ENCODE peak calls at places on chromosome 17, in four cellular contexts. One of them, this sample, is unnamed.

GRCh38 chr17:18356624-18357023 is 6.7 kb downstream of the SHMT1 start:
- DNase-seq in sigmoid colon: peak; percentile 81
- DNase-seq in breast epithelium: no peak
- DNase-seq in ovary: no peak
- DNase-seq in this sample: peak; percentile 79

GRCh38 chr17:49779730-49780220 is 8.7 kb upstream of the KAT7 start:
- DNase-seq in sigmoid colon: no peak
- DNase-seq in ovary: no peak
- DNase-seq in breast epithelium: no peak
- DNase-seq in this sample: no peak

GRCh38 chr17:64747938-64748540 is 85.9 kb upstream of the SMURF2 start:
- DNase-seq in ovary: no peak
- DNase-seq in breast epithelium: no peak
- DNase-seq in sigmoid colon: no peak
- DNase-seq in this sample: no peak

GRCh38 chr17:35766489-35766877 is 5.8 kb downstream of the C17orf50 start:
- DNase-seq in breast epithelium: no peak
- DNase-seq in ovary: no peak
- DNase-seq in sigmoid colon: no peak
- DNase-seq in this sample: peak; percentile 40

GRCh38 chr17:28335959-28336871 is 654 bp downstream of the TNFAIP1 start:
- DNase-seq in breast epithelium: peak; percentile 73
- DNase-seq in sigmoid colon: peak; percentile 71
- DNase-seq in ovary: peak; percentile 66
- DNase-seq in this sample: peak; percentile 77

GRCh38 chr17:18981642-18982424 is 22.7 kb downstream of the FAM83G start:
- DNase-seq in ovary: no peak
- DNase-seq in breast epithelium: no peak
- DNase-seq in sigmoid colon: no peak
- DNase-seq in this sample: peak; percentile 74

GRCh38 chr17:8056232-8056975 is 17.5 kb downstream of the ALOX15B start:
- DNase-seq in ovary: peak; percentile 8
- DNase-seq in breast epithelium: no peak
- DNase-seq in sigmoid colon: peak; percentile 75
- DNase-seq in this sample: no peak

GRCh38 chr17:41265078-41265477 is at the start of gene KRTAP9-6:
- DNase-seq in ovary: no peak
- DNase-seq in sigmoid colon: no peak
- DNase-seq in breast epithelium: no peak
- DNase-seq in this sample: no peak

GRCh38 chr17:1532836-1533602 is 16.6 kb upstream of the INPP5K start:
- DNase-seq in sigmoid colon: no peak
- DNase-seq in breast epithelium: no peak
- DNase-seq in ovary: no peak
- DNase-seq in this sample: no peak

GRCh38 chr17:17994271-17994670 is 21.6 kb downstream of the DRC3 start:
- DNase-seq in breast epithelium: no peak
- DNase-seq in sigmoid colon: no peak
- DNase-seq in ovary: peak; percentile 62
- DNase-seq in this sample: no peak

GRCh38 chr17:51154176-51154575 is 817 bp downstream of the NME1 start:
- DNase-seq in breast epithelium: no peak
- DNase-seq in ovary: no peak
- DNase-seq in sigmoid colon: no peak
- DNase-seq in this sample: no peak

GRCh38 chr17:41331606-41332005 is 16.1 kb upstream of the KRTAP17-1 start:
- DNase-seq in ovary: no peak
- DNase-seq in breast epithelium: no peak
- DNase-seq in sigmoid colon: no peak
- DNase-seq in this sample: no peak

GRCh38 chr17:42285346-42286050 is 2.8 kb upstream of the STAT5A start:
- DNase-seq in sigmoid colon: peak; percentile 52
- DNase-seq in breast epithelium: no peak
- DNase-seq in ovary: peak; percentile 14
- DNase-seq in this sample: peak; percentile 38

GRCh38 chr17:49496183-49496865 is 1.2 kb downstream of the NGFR start:
- DNase-seq in ovary: peak; percentile 87
- DNase-seq in sigmoid colon: peak; percentile 89
- DNase-seq in breast epithelium: peak; percentile 79
- DNase-seq in this sample: peak; percentile 84

GRCh38 chr17:1896243-1897163 is 66.7 kb downstream of the RPA1 start:
- DNase-seq in ovary: peak; percentile 9
- DNase-seq in breast epithelium: no peak
- DNase-seq in sigmoid colon: no peak
- DNase-seq in this sample: no peak

GRCh38 chr17:55795098-55795497 is 44.2 kb downstream of the PCTP start:
- DNase-seq in ovary: no peak
- DNase-seq in breast epithelium: no peak
- DNase-seq in sigmoid colon: no peak
- DNase-seq in this sample: no peak

GRCh38 chr17:20217677-20218076 is 208.5 kb downstream of the SPECC1 start:
- DNase-seq in sigmoid colon: no peak
- DNase-seq in breast epithelium: no peak
- DNase-seq in ovary: no peak
- DNase-seq in this sample: no peak

GRCh38 chr17:61072648-61073047 is 327.0 kb upstream of the TBX2 start:
- DNase-seq in ovary: no peak
- DNase-seq in breast epithelium: no peak
- DNase-seq in sigmoid colon: no peak
- DNase-seq in this sample: no peak

GRCh38 chr17:76353004-76353598 is 615 bp downstream of the PRPSAP1 start:
- DNase-seq in ovary: peak; percentile 50
- DNase-seq in sigmoid colon: peak; percentile 68
- DNase-seq in breast epithelium: no peak
- DNase-seq in this sample: peak; percentile 53

GRCh38 chr17:12545877-12546513 is 119.7 kb upstream of the MYOCD start:
- DNase-seq in ovary: peak; percentile 46
- DNase-seq in breast epithelium: no peak
- DNase-seq in sigmoid colon: no peak
- DNase-seq in this sample: no peak

GRCh38 chr17:37791434-37791833 is 46.6 kb upstream of the HNF1B start:
- DNase-seq in sigmoid colon: no peak
- DNase-seq in breast epithelium: no peak
- DNase-seq in ovary: no peak
- DNase-seq in this sample: no peak

GRCh38 chr17:48624544-48625501 is 1.3 kb downstream of the HOXB9 start:
- DNase-seq in ovary: no peak
- DNase-seq in breast epithelium: no peak
- DNase-seq in sigmoid colon: no peak
- DNase-seq in this sample: no peak

GRCh38 chr17:47968836-47969235 is 2.1 kb upstream of the CDK5RAP3 start:
- DNase-seq in sigmoid colon: no peak
- DNase-seq in breast epithelium: no peak
- DNase-seq in ovary: no peak
- DNase-seq in this sample: no peak

GRCh38 chr17:49787932-49788442 is 494 bp upstream of the KAT7 start:
- DNase-seq in sigmoid colon: no peak
- DNase-seq in breast epithelium: no peak
- DNase-seq in ovary: no peak
- DNase-seq in this sample: no peak

GRCh38 chr17:13864551-13864950 is 204.8 kb upstream of the COX10 start:
- DNase-seq in breast epithelium: no peak
- DNase-seq in ovary: no peak
- DNase-seq in sigmoid colon: no peak
- DNase-seq in this sample: no peak

GRCh38 chr17:40915721-40916256 is 21.7 kb downstream of the KRT23 start:
- DNase-seq in ovary: no peak
- DNase-seq in breast epithelium: no peak
- DNase-seq in sigmoid colon: no peak
- DNase-seq in this sample: no peak

GRCh38 chr17:2337811-2338657 is 733 bp downstream of the SGSM2 start:
- DNase-seq in breast epithelium: peak; percentile 83
- DNase-seq in ovary: peak; percentile 80
- DNase-seq in sigmoid colon: peak; percentile 83
- DNase-seq in this sample: peak; percentile 66

GRCh38 chr17:57988301-57989010 is 402 bp upstream of the VEZF1 start:
- DNase-seq in ovary: peak; percentile 85
- DNase-seq in breast epithelium: peak; percentile 66
- DNase-seq in sigmoid colon: peak; percentile 90
- DNase-seq in this sample: peak; percentile 80
- TF ChIP-seq POLR2A in ovary: no peak
- TF ChIP-seq POLR2A in breast epithelium: no peak
- TF ChIP-seq POLR2A in sigmoid colon: peak; percentile 8
- TF ChIP-seq POLR2A in this sample: no peak

GRCh38 chr17:22435231-22435974 is 743.1 kb downstream of the KCNJ18 start:
- DNase-seq in sigmoid colon: no peak
- DNase-seq in breast epithelium: no peak
- DNase-seq in ovary: no peak
- DNase-seq in this sample: no peak
- H3K9me3 ChIP-seq in sigmoid colon: no peaks in the 10 kb centered on the region
- H3K9me3 ChIP-seq in breast epithelium: peaks cover 5% of the 10 kb centered on the region
- H3K9me3 ChIP-seq in ovary: no peaks in the 10 kb centered on the region
- H3K9me3 ChIP-seq in this sample: no peaks in the 10 kb centered on the region

GRCh38 chr17:3917391-3917931 is 1.2 kb upstream of the P2RX1 start:
- DNase-seq in ovary: peak; percentile 89
- DNase-seq in breast epithelium: no peak
- DNase-seq in sigmoid colon: no peak
- DNase-seq in this sample: peak; percentile 69

GRCh38 chr17:3915642-3916012 is 638 bp downstream of the P2RX1 start:
- DNase-seq in ovary: no peak
- DNase-seq in breast epithelium: no peak
- DNase-seq in sigmoid colon: no peak
- DNase-seq in this sample: no peak

GRCh38 chr17:3916825-3917224 is 560 bp upstream of the P2RX1 start:
- DNase-seq in sigmoid colon: no peak
- DNase-seq in ovary: no peak
- DNase-seq in breast epithelium: no peak
- DNase-seq in this sample: no peak

GRCh38 chr17:3914319-3914685 is 2.0 kb downstream of the P2RX1 start:
- DNase-seq in sigmoid colon: no peak
- DNase-seq in ovary: no peak
- DNase-seq in breast epithelium: no peak
- DNase-seq in this sample: no peak

DNA sequence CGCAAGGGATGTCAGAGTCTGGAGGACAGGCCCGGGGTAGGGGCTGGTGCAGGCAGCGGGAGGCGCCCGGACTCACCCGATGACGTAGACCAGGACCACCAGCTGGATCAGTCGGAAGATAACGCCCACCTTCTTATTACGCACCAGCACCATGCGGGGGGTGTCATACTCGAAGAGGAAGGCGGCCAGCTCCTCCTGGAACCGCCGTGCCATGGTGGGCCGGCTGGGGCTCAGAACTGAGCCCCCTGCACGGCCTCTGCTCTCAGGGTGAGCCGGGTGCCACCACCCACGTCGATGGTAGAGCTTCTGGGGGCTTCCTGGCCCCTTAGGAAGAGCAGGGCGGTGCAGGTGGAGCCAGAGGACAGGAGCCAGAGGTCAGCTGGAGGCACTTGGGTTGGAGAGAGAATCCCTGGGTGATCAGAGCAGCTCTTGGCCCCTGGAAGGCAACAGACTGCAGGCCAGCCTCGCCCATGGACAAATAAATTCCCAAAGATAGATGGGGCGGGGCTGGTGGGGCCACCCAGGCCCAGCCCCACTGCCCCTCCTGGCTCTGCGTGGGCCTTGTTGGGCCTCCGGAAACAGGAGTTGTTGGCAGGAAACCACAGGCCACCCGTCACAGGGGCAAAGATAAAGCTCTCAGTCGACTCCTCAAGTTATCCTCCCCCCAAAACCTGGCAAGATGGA is at the start of gene P2RX1:
- DNase-seq in ovary: peak; percentile 57
- DNase-seq in breast epithelium: no peak
- DNase-seq in sigmoid colon: no peak
- DNase-seq in this sample: no peak
- H3K4me3 ChIP-seq in ovary: no peak within 1 kb of the TSS
- H3K4me3 ChIP-seq in breast epithelium: peak within 1 kb of the TSS; percentile 19
- H3K4me3 ChIP-seq in sigmoid colon: peak within 1 kb of the TSS; percentile 37
- H3K4me3 ChIP-seq in this sample: no peak within 1 kb of the TSS

DNA sequence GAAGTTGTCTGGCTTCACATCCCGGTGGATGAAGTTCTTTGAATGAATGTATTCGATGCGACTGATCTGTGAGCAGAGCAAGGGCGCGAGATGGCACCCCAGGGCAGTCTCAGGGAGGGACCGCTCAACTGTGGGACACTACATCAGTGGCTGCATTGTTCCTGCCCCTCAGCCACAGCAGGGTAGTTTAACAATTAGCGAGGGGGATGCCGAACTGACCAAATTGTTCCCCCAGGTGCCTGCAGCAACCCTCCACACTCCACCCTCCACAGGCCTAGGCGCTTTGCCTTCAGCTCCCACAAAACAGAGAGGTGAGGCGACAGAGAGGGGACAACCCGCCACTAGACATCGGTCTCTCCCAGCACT is 20.3 kb downstream of the CSNK1D start:
- DNase-seq in ovary: no peak
- DNase-seq in sigmoid colon: no peak
- DNase-seq in breast epithelium: no peak
- DNase-seq in this sample: no peak
- TF ChIP-seq POLR2A in ovary: no peak
- TF ChIP-seq POLR2A in sigmoid colon: no peak
- TF ChIP-seq POLR2A in breast epithelium: no peak
- TF ChIP-seq POLR2A in this sample: no peak

DNA sequence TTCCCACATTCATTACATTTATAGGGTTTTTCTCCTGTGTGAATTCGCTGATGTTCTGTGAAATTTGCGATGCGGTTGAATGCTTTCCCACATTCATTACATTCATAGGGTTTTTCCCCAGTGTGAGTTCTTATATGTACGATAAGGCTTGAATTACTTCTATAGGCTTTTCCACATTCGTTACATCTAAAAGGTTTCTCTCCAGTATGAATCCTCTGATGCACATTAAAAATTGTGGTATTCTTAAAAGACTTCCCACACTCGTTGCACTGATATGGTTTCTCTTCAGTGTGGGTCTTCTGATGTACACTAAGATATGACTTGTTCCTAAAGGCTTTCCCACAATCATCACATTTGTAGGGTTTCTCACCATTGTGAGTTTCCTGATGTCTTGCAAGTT is 30.4 kb downstream of the ZNF624 start:
- DNase-seq in sigmoid colon: no peak
- DNase-seq in breast epithelium: no peak
- DNase-seq in ovary: no peak
- DNase-seq in this sample: no peak
- H3K9me3 ChIP-seq in sigmoid colon: peaks cover 37% of the 10 kb centered on the region
- H3K9me3 ChIP-seq in breast epithelium: peaks cover 59% of the 10 kb centered on the region
- H3K9me3 ChIP-seq in ovary: peaks cover 3% of the 10 kb centered on the region
- H3K9me3 ChIP-seq in this sample: peaks cover 42% of the 10 kb centered on the region

DNA sequence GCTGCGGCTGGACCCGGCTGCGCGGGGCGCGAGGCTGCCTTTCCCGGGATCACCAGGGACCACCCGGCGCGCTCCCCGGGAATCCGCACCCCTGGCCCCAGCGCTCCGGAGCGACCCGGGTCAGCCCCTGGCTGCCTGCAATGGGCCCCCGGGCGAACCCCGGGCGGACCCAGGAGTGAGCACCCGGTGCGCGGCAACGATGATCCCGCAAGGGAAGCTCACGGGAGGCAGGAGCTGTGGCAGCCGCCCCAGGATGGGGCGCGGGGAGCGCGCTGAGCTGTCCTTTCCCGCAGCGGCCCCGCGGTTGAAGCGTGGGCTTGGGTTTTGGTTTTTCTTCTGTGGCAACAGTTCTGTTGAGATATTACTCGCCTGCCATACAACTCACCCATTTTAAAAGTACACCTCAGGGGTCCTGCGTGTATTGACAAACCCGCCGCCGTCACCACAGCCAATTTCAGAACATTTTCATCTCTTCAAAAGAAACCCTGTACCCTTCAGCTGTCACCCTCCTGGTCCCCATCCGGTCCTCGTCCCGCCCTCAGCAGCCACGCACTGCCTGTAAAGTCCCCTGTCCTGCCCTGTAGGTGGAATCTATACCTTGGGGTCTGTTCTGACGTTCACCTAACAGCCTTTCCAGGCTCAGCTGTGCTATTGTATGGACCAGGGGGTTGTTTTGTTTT is 12.8 kb downstream of the CHMP6 start:
- DNase-seq in sigmoid colon: no peak
- DNase-seq in ovary: no peak
- DNase-seq in breast epithelium: no peak
- DNase-seq in this sample: peak; percentile 42
- H3K4me3 ChIP-seq in sigmoid colon: peak overlapping the region; percentile 22
- H3K4me3 ChIP-seq in ovary: peak overlapping the region; percentile 24
- H3K4me3 ChIP-seq in breast epithelium: peak overlapping the region; percentile 3
- H3K4me3 ChIP-seq in this sample: no peak overlapping the region